ENCODE peak calls at places on chromosome 9, in ten cellular contexts. F, R, I, S, Y, J, H, G, E and W are unnamed samples.

GRCh38 chr9:128081052-128081451 is 13.0 kb downstream of the SLC25A25 start:
- DNase-seq in F (peak), R (no peak), I (no peak), S (peak), Y (no peak), J (peak), H (peak), G (peak), E (no peak), W (no peak)

GRCh38 chr9:78668148-78668825 is 371.4 kb downstream of the PSAT1 start:
- DNase-seq in F (no peak), R (no peak), I (no peak), S (no peak), Y (no peak), J (no peak), H (no peak), G (no peak), E (no peak), W (no peak)

GRCh38 chr9:114250235-114250568 is 72.7 kb upstream of the ORM1 start:
- DNase-seq in F (peak), R (peak), I (no peak), S (peak), Y (no peak), J (peak), H (peak), G (no peak), E (no peak), W (no peak)

GRCh38 chr9:98326402-98327248 is 71.2 kb upstream of the TBC1D2 start:
- DNase-seq in F (peak), R (no peak), I (no peak), S (no peak), Y (no peak), J (no peak), H (no peak), G (peak), E (peak), W (no peak)

GRCh38 chr9:21996438-21996837 is 1.8 kb downstream of the CDKN2B-AS1 start:
- DNase-seq in F (no peak), R (no peak), I (no peak), S (no peak), Y (no peak), J (no peak), H (no peak), G (no peak), E (no peak), W (no peak)

GRCh38 chr9:22053178-22053577 is 44.1 kb upstream of the CDKN2B start:
- DNase-seq in F (peak), R (no peak), I (no peak), S (no peak), Y (no peak), J (no peak), H (no peak), G (no peak), E (no peak), W (no peak)

GRCh38 chr9:71924576-71924975 is 13.1 kb downstream of the C9orf85 start:
- DNase-seq in F (no peak), R (no peak), I (no peak), S (no peak), Y (no peak), J (no peak), H (no peak), G (no peak), E (no peak), W (no peak)

GRCh38 chr9:90073551-90073950 is 468.7 kb downstream of the GADD45G start:
- DNase-seq in F (no peak), R (no peak), I (no peak), S (no peak), Y (no peak), J (no peak), H (no peak), G (no peak), E (no peak), W (no peak)

GRCh38 chr9:72583370-72583769 is 62.0 kb downstream of the TMC1 start:
- DNase-seq in F (no peak), R (no peak), I (no peak), S (no peak), Y (no peak), J (no peak), H (no peak), G (no peak), E (no peak), W (no peak)

GRCh38 chr9:72113081-72113480 is 36.2 kb upstream of the GDA start:
- DNase-seq in F (no peak), R (no peak), I (no peak), S (no peak), Y (no peak), J (no peak), H (no peak), G (no peak), E (no peak), W (no peak)

GRCh38 chr9:6852243-6852963 is 94.6 kb downstream of the KDM4C start:
- DNase-seq in F (peak), R (no peak), I (no peak), S (peak), Y (no peak), J (peak), H (no peak), G (no peak), E (no peak), W (no peak)